ENCODE peak calls at places on chromosome 12, in nine cellular contexts. One of them, this sample, is unnamed.
A peak's percentile ranks its signal among the peaks of the same experiment; 100 is the strongest.

GRCh38 chr12:69247253-69248018 is 8.1 kb downstream of the CPSF6 start:
- DNase-seq in fibroblast of the aortic adventitia: no peak
- DNase-seq in T-helper 1 cell: no peak
- DNase-seq in tibial artery: no peak
- DNase-seq in stimulated activated CD8-positive, alpha-beta memory T cell treated with anti-CD3 and anti-CD28 coated beads, Interleukin-2, amount 100 ng/mL, for 1 hour: no peak
- DNase-seq in GM20000: no peak
- DNase-seq in ELR: no peak
- DNase-seq in mammary epithelial cell: no peak
- DNase-seq in glomerular endothelial cell: no peak
- DNase-seq in this sample: no peak

GRCh38 chr12:127957001-127957660 is 309.8 kb upstream of the TMEM132C start:
- DNase-seq in mammary epithelial cell: no peak
- DNase-seq in ELR: peak; percentile 48
- DNase-seq in fibroblast of the aortic adventitia: peak; percentile 56
- DNase-seq in stimulated activated CD8-positive, alpha-beta memory T cell treated with anti-CD3 and anti-CD28 coated beads, Interleukin-2, amount 100 ng/mL, for 1 hour: no peak
- DNase-seq in T-helper 1 cell: no peak
- DNase-seq in tibial artery: no peak
- DNase-seq in GM20000: no peak
- DNase-seq in glomerular endothelial cell: no peak
- DNase-seq in this sample: no peak

GRCh38 chr12:132243596-132244289 is 85.6 kb downstream of the GALNT9 start:
- DNase-seq in glomerular endothelial cell: no peak
- DNase-seq in fibroblast of the aortic adventitia: no peak
- DNase-seq in tibial artery: peak; percentile 59
- DNase-seq in ELR: no peak
- DNase-seq in T-helper 1 cell: no peak
- DNase-seq in stimulated activated CD8-positive, alpha-beta memory T cell treated with anti-CD3 and anti-CD28 coated beads, Interleukin-2, amount 100 ng/mL, for 1 hour: no peak
- DNase-seq in mammary epithelial cell: no peak
- DNase-seq in GM20000: no peak
- DNase-seq in this sample: no peak

GRCh38 chr12:132268674-132269073 is 60.7 kb downstream of the GALNT9 start:
- DNase-seq in tibial artery: no peak
- DNase-seq in glomerular endothelial cell: no peak
- DNase-seq in fibroblast of the aortic adventitia: no peak
- DNase-seq in T-helper 1 cell: no peak
- DNase-seq in ELR: no peak
- DNase-seq in GM20000: no peak
- DNase-seq in mammary epithelial cell: no peak
- DNase-seq in stimulated activated CD8-positive, alpha-beta memory T cell treated with anti-CD3 and anti-CD28 coated beads, Interleukin-2, amount 100 ng/mL, for 1 hour: no peak
- DNase-seq in this sample: no peak

GRCh38 chr12:20455001-20455706 is 86.8 kb downstream of the PDE3A start:
- DNase-seq in ELR: no peak
- DNase-seq in T-helper 1 cell: no peak
- DNase-seq in fibroblast of the aortic adventitia: no peak
- DNase-seq in mammary epithelial cell: no peak
- DNase-seq in stimulated activated CD8-positive, alpha-beta memory T cell treated with anti-CD3 and anti-CD28 coated beads, Interleukin-2, amount 100 ng/mL, for 1 hour: no peak
- DNase-seq in GM20000: no peak
- DNase-seq in glomerular endothelial cell: no peak
- DNase-seq in tibial artery: no peak
- DNase-seq in this sample: no peak

GRCh38 chr12:31518680-31519227 is 72.2 kb downstream of the DENND5B start:
- DNase-seq in mammary epithelial cell: peak; percentile 97
- DNase-seq in fibroblast of the aortic adventitia: peak; percentile 100
- DNase-seq in GM20000: no peak
- DNase-seq in stimulated activated CD8-positive, alpha-beta memory T cell treated with anti-CD3 and anti-CD28 coated beads, Interleukin-2, amount 100 ng/mL, for 1 hour: no peak
- DNase-seq in ELR: peak; percentile 99
- DNase-seq in T-helper 1 cell: no peak
- DNase-seq in tibial artery: peak; percentile 66
- DNase-seq in glomerular endothelial cell: peak; percentile 97
- DNase-seq in this sample: no peak

GRCh38 chr12:64256166-64256800 is 34.2 kb upstream of the KICS2 start:
- DNase-seq in fibroblast of the aortic adventitia: peak; percentile 85
- DNase-seq in mammary epithelial cell: peak; percentile 32
- DNase-seq in GM20000: peak; percentile 13
- DNase-seq in stimulated activated CD8-positive, alpha-beta memory T cell treated with anti-CD3 and anti-CD28 coated beads, Interleukin-2, amount 100 ng/mL, for 1 hour: no peak
- DNase-seq in tibial artery: no peak
- DNase-seq in T-helper 1 cell: no peak
- DNase-seq in glomerular endothelial cell: peak; percentile 37
- DNase-seq in ELR: peak; percentile 86
- DNase-seq in this sample: no peak

GRCh38 chr12:89939468-89940215 is 231.0 kb upstream of the ATP2B1 start:
- DNase-seq in fibroblast of the aortic adventitia: no peak
- DNase-seq in GM20000: no peak
- DNase-seq in ELR: peak; percentile 45
- DNase-seq in stimulated activated CD8-positive, alpha-beta memory T cell treated with anti-CD3 and anti-CD28 coated beads, Interleukin-2, amount 100 ng/mL, for 1 hour: no peak
- DNase-seq in tibial artery: no peak
- DNase-seq in T-helper 1 cell: no peak
- DNase-seq in mammary epithelial cell: peak; percentile 22
- DNase-seq in glomerular endothelial cell: no peak
- DNase-seq in this sample: no peak

GRCh38 chr12:98752726-98753125 is 107.6 kb downstream of the APAF1 start:
- DNase-seq in ELR: peak; percentile 80
- DNase-seq in fibroblast of the aortic adventitia: peak; percentile 61
- DNase-seq in mammary epithelial cell: no peak
- DNase-seq in T-helper 1 cell: no peak
- DNase-seq in tibial artery: no peak
- DNase-seq in glomerular endothelial cell: no peak
- DNase-seq in stimulated activated CD8-positive, alpha-beta memory T cell treated with anti-CD3 and anti-CD28 coated beads, Interleukin-2, amount 100 ng/mL, for 1 hour: no peak
- DNase-seq in GM20000: no peak
- DNase-seq in this sample: no peak

GRCh38 chr12:24770334-24770733 is 178.6 kb downstream of the BCAT1 start:
- DNase-seq in fibroblast of the aortic adventitia: no peak
- DNase-seq in tibial artery: no peak
- DNase-seq in mammary epithelial cell: no peak
- DNase-seq in GM20000: no peak
- DNase-seq in glomerular endothelial cell: no peak
- DNase-seq in stimulated activated CD8-positive, alpha-beta memory T cell treated with anti-CD3 and anti-CD28 coated beads, Interleukin-2, amount 100 ng/mL, for 1 hour: no peak
- DNase-seq in ELR: no peak
- DNase-seq in T-helper 1 cell: no peak
- DNase-seq in this sample: no peak

GRCh38 chr12:50924439-50925341 is 27.7 kb upstream of the HIGD1C start:
- DNase-seq in mammary epithelial cell: peak; percentile 80
- DNase-seq in stimulated activated CD8-positive, alpha-beta memory T cell treated with anti-CD3 and anti-CD28 coated beads, Interleukin-2, amount 100 ng/mL, for 1 hour: peak; percentile 8
- DNase-seq in glomerular endothelial cell: peak; percentile 82
- DNase-seq in tibial artery: peak; percentile 96
- DNase-seq in T-helper 1 cell: no peak
- DNase-seq in GM20000: peak; percentile 76
- DNase-seq in ELR: peak; percentile 69
- DNase-seq in fibroblast of the aortic adventitia: peak; percentile 98
- DNase-seq in this sample: no peak

GRCh38 chr12:31582155-31582554 is 8.8 kb downstream of the DENND5B start:
- DNase-seq in fibroblast of the aortic adventitia: peak; percentile 22
- DNase-seq in tibial artery: no peak
- DNase-seq in GM20000: no peak
- DNase-seq in mammary epithelial cell: no peak
- DNase-seq in glomerular endothelial cell: no peak
- DNase-seq in stimulated activated CD8-positive, alpha-beta memory T cell treated with anti-CD3 and anti-CD28 coated beads, Interleukin-2, amount 100 ng/mL, for 1 hour: no peak
- DNase-seq in ELR: peak; percentile 85
- DNase-seq in T-helper 1 cell: no peak
- DNase-seq in this sample: no peak

GRCh38 chr12:51391047-51391837 is at the start of gene GALNT6:
- DNase-seq in ELR: peak; percentile 55
- DNase-seq in stimulated activated CD8-positive, alpha-beta memory T cell treated with anti-CD3 and anti-CD28 coated beads, Interleukin-2, amount 100 ng/mL, for 1 hour: peak; percentile 42
- DNase-seq in GM20000: peak; percentile 90
- DNase-seq in glomerular endothelial cell: no peak
- DNase-seq in fibroblast of the aortic adventitia: no peak
- DNase-seq in mammary epithelial cell: peak; percentile 39
- DNase-seq in tibial artery: no peak
- DNase-seq in T-helper 1 cell: peak; percentile 77
- DNase-seq in this sample: peak; percentile 48

GRCh38 chr12:122028601-122029560 is 7.2 kb downstream of the BCL7A start:
- DNase-seq in GM20000: peak; percentile 79
- DNase-seq in glomerular endothelial cell: no peak
- DNase-seq in tibial artery: no peak
- DNase-seq in mammary epithelial cell: peak; percentile 60
- DNase-seq in ELR: no peak
- DNase-seq in stimulated activated CD8-positive, alpha-beta memory T cell treated with anti-CD3 and anti-CD28 coated beads, Interleukin-2, amount 100 ng/mL, for 1 hour: no peak
- DNase-seq in fibroblast of the aortic adventitia: no peak
- DNase-seq in T-helper 1 cell: no peak
- DNase-seq in this sample: peak; percentile 31

GRCh38 chr12:51335931-51336330 is 10.5 kb downstream of the CELA1 start:
- DNase-seq in glomerular endothelial cell: no peak
- DNase-seq in fibroblast of the aortic adventitia: peak; percentile 23
- DNase-seq in stimulated activated CD8-positive, alpha-beta memory T cell treated with anti-CD3 and anti-CD28 coated beads, Interleukin-2, amount 100 ng/mL, for 1 hour: no peak
- DNase-seq in T-helper 1 cell: no peak
- DNase-seq in mammary epithelial cell: no peak
- DNase-seq in GM20000: no peak
- DNase-seq in tibial artery: no peak
- DNase-seq in ELR: no peak
- DNase-seq in this sample: no peak

GRCh38 chr12:64273527-64274403 is 51.7 kb upstream of the KICS2 start:
- DNase-seq in T-helper 1 cell: no peak
- DNase-seq in mammary epithelial cell: peak; percentile 9
- DNase-seq in stimulated activated CD8-positive, alpha-beta memory T cell treated with anti-CD3 and anti-CD28 coated beads, Interleukin-2, amount 100 ng/mL, for 1 hour: no peak
- DNase-seq in GM20000: peak; percentile 25
- DNase-seq in ELR: peak; percentile 65
- DNase-seq in tibial artery: no peak
- DNase-seq in fibroblast of the aortic adventitia: peak; percentile 18
- DNase-seq in glomerular endothelial cell: no peak
- DNase-seq in this sample: no peak

GRCh38 chr12:129927316-129927900 is 23.6 kb upstream of the TMEM132D start:
- DNase-seq in mammary epithelial cell: no peak
- DNase-seq in fibroblast of the aortic adventitia: no peak
- DNase-seq in tibial artery: no peak
- DNase-seq in GM20000: no peak
- DNase-seq in T-helper 1 cell: no peak
- DNase-seq in ELR: no peak
- DNase-seq in glomerular endothelial cell: no peak
- DNase-seq in stimulated activated CD8-positive, alpha-beta memory T cell treated with anti-CD3 and anti-CD28 coated beads, Interleukin-2, amount 100 ng/mL, for 1 hour: no peak
- DNase-seq in this sample: no peak

GRCh38 chr12:114774181-114774580 is 90.2 kb upstream of the TBX3 start:
- DNase-seq in glomerular endothelial cell: peak; percentile 23
- DNase-seq in T-helper 1 cell: no peak
- DNase-seq in stimulated activated CD8-positive, alpha-beta memory T cell treated with anti-CD3 and anti-CD28 coated beads, Interleukin-2, amount 100 ng/mL, for 1 hour: no peak
- DNase-seq in tibial artery: no peak
- DNase-seq in GM20000: no peak
- DNase-seq in ELR: peak; percentile 86
- DNase-seq in fibroblast of the aortic adventitia: peak; percentile 37
- DNase-seq in mammary epithelial cell: no peak
- DNase-seq in this sample: no peak

GRCh38 chr12:52063986-52064649 is 5.7 kb upstream of the ATG101 start:
- DNase-seq in GM20000: no peak
- DNase-seq in ELR: peak; percentile 86
- DNase-seq in mammary epithelial cell: no peak
- DNase-seq in tibial artery: no peak
- DNase-seq in T-helper 1 cell: no peak
- DNase-seq in fibroblast of the aortic adventitia: peak; percentile 92
- DNase-seq in glomerular endothelial cell: no peak
- DNase-seq in stimulated activated CD8-positive, alpha-beta memory T cell treated with anti-CD3 and anti-CD28 coated beads, Interleukin-2, amount 100 ng/mL, for 1 hour: no peak
- DNase-seq in this sample: no peak

GRCh38 chr12:100326208-100326607 is 30.7 kb upstream of the SLC17A8 start:
- DNase-seq in ELR: no peak
- DNase-seq in T-helper 1 cell: no peak
- DNase-seq in tibial artery: no peak
- DNase-seq in mammary epithelial cell: no peak
- DNase-seq in fibroblast of the aortic adventitia: peak; percentile 3
- DNase-seq in stimulated activated CD8-positive, alpha-beta memory T cell treated with anti-CD3 and anti-CD28 coated beads, Interleukin-2, amount 100 ng/mL, for 1 hour: no peak
- DNase-seq in glomerular endothelial cell: no peak
- DNase-seq in GM20000: no peak
- DNase-seq in this sample: no peak